ENCODE peak calls at places on chromosome 6, in five cellular contexts. O is esophagus squamous epithelium, H is ovary, M is fibroblast of lung, B is IMR-90. J is an unnamed sample. For H3K4me1, the result is how much of the 10 kb centered on the place peaks cover.

GRCh38 chr6:30061766-30062458 is 847 bp downstream of the POLR1H start:
- DNase-seq in O (no peak), H (no peak), M (peak), B (peak), J (peak)

GRCh38 chr6:127514396-127515227 is 4.5 kb downstream of the MTCL3 start:
- DNase-seq in O (no peak), H (peak), M (peak), B (peak), J (peak)

GRCh38 chr6:112501705-112502104 is 154.6 kb downstream of the RFPL4B start:
- DNase-seq in O (no peak), H (peak), M (peak), B (peak), J (no peak)

GRCh38 chr6:150369408-150369807 is 596 bp downstream of the IYD start:
- DNase-seq in O (no peak), H (no peak), M (no peak), B (no peak), J (peak)

GRCh38 chr6:165661416-165662001 is 1.5 kb downstream of the PDE10A start:
- DNase-seq in O (no peak), H (no peak), M (no peak), B (peak), J (no peak)

GRCh38 chr6:77502966-77503365 is 39.7 kb upstream of the HTR1B start:
- DNase-seq in O (no peak), H (no peak), M (peak), B (no peak), J (no peak)

GRCh38 chr6:144215402-144215931 is 65.2 kb downstream of the STX11 start:
- DNase-seq in O (peak), H (no peak), M (peak), B (no peak), J (peak)

GRCh38 chr6:21083708-21084107 is 509.8 kb upstream of the SOX4 start:
- DNase-seq in O (no peak), H (no peak), M (no peak), B (no peak), J (no peak)

GRCh38 chr6:37794825-37795224 is 24.7 kb upstream of the ZFAND3 start:
- DNase-seq in O (no peak), H (no peak), M (peak), B (peak), J (no peak)

GRCh38 chr6:107670792-107671199 is 153.3 kb downstream of the SCML4 start:
- DNase-seq in O (no peak), H (peak), M (peak), B (peak), J (no peak)

DNA sequence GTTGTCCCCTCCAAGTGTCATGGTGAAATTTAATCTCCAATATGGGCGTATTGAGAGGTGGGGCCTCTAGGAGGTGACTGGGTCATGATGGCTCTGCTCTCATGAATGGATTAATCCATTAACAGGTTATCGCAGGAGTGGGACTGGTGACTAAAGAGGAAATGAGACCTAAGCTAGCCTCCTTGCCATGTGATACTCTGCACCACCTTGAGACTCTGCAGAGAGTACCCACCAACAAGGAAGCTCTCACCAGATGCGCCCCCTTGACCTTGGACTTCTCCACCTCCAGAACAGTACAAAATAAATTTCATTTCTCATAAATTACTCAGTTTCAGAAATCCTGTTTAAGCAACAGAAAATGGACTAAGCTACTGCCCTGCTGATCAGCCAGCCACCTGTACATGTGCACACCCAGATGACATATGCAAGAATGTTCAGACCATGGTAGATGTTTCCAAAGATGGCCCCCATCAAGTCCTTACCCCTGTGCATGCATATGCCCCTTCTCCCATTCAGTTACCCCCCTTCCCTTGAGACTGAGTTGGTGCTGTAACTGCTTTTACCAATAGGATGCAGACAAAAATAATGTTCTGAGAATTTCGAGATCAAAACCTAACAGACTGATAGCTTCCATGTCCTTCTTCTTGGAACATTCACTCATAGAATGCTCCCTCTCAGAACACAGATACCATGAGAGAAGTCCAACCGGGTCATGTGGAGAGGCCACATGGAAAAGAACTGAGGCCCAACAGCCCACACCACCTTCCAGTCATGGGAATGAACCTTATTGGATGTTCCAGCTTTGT is 28.4 kb downstream of the MAP3K5 start:
- DNase-seq in O (no peak), H (no peak), M (no peak), B (no peak), J (no peak)
- H3K4me1 ChIP-seq in O (half or more), H (under half), M (under half), B (under half), J (under half)

GRCh38 chr6:14454467-14454763 is 336.8 kb downstream of the CD83 start:
- DNase-seq in O (no peak), H (no peak), M (no peak), B (no peak), J (peak)

GRCh38 chr6:14453712-14454466 is 336.3 kb downstream of the CD83 start:
- DNase-seq in O (no peak), H (no peak), M (no peak), B (no peak), J (peak)

GRCh38 chr6:14451594-14452374 is 334.2 kb downstream of the CD83 start:
- DNase-seq in O (no peak), H (no peak), M (no peak), B (no peak), J (no peak)

GRCh38 chr6:14450133-14451040 is 332.8 kb downstream of the CD83 start:
- DNase-seq in O (no peak), H (no peak), M (no peak), B (peak), J (no peak)

DNA sequence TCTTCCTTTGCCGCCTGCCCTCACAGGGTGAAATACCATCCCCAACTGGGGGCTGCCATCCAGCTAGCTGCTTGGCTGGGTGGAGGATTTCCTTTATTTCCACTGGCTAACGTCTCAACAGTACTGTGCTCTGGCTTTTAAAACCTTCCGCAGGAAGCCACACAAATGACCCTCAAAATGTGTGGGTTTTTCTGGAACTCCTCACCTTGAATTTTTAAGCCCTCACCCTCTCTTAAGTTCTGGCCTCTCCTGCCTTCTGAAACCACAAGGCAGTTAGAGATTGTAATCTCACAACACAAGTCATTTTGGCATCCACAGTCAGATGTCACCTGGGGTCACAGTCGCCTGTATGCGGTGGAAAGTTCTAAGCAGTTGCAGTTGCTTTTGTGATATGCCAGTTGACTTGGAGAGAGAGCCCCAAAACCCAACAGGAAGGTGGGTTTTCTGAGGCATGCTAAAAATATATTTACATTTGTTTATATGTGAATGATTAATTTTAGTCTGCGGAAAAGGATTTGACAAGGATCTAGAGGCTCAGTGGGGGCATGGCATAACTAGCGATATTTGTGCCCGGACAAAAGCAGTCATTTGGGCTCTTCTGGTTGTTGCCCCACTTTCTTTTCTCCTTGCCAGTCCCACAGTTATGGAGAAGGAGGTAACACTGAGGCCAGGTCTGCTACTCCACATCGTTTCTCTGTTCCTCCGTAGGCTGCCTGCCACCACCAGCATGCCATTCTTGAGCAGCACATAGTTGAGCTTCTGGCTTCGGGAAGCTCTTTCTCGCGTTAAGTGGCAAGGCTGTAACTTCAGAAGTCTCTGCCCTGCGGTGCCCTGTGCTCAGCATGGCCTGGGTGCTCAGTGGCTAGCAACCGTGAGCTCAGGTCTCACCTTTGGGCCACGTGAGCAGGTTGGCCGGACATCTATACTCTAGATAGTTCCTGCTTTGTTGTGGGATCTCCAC is 335.3 kb downstream of the CD83 start:
- DNase-seq in O (no peak), H (no peak), M (peak), B (no peak), J (no peak)
- H3K4me1 ChIP-seq in O (under half), H (under half), M (under half), B (under half), J (under half)

GRCh38 chr6:6586167-6586566 is 2.4 kb upstream of the LY86 start:
- DNase-seq in O (no peak), H (no peak), M (no peak), B (no peak), J (no peak)

GRCh38 chr6:6587696-6588063 is 840 bp upstream of the LY86 start:
- DNase-seq in O (no peak), H (no peak), M (no peak), B (no peak), J (no peak)

GRCh38 chr6:6588064-6588923 is at the start of gene LY86:
- DNase-seq in O (no peak), H (no peak), M (no peak), B (no peak), J (no peak)

GRCh38 chr6:6585003-6585311 is 3.6 kb upstream of the LY86 start:
- DNase-seq in O (no peak), H (no peak), M (no peak), B (no peak), J (no peak)

GRCh38 chr6:6586671-6587526 is 1.6 kb upstream of the LY86 start:
- DNase-seq in O (no peak), H (no peak), M (no peak), B (no peak), J (no peak)
- H3K4me1 ChIP-seq in O (under half), H (under half), M (under half), B (under half), J (under half)

DNA sequence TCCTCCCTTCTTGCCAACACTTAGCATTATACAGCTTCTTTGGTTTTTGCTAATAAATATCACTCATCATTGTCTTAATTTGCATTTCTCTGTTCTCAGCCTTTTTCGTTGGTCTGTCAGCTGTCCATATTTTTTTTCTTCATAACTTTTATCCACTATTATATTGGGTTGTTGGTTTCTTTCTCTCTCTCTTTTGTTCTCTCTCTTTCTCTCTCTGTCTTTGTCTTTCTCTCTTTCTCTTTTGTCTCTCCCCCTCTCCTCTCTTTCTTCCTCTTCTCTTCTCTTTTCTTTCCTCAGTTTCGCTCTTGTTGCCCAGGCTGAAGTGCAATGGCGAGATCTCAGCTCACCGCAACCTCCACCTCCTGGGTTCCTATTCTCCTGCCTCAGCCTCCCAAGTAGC is 36.5 kb downstream of the JARID2 start:
- DNase-seq in O (no peak), H (no peak), M (no peak), B (no peak), J (no peak)
- H3K4me1 ChIP-seq in O (half or more), H (under half), M (under half), B (under half), J (under half)

GRCh38 chr6:105489213-105489525 is 86.3 kb upstream of the PREP start:
- DNase-seq in O (no peak), H (no peak), M (no peak), B (peak), J (no peak)
- H3K4me1 ChIP-seq in O (under half), H (under half), M (under half), B (under half), J (under half)

GRCh38 chr6:41780623-41781301 is at the start of gene PRICKLE4:
- DNase-seq in O (no peak), H (peak), M (no peak), B (no peak), J (peak)

GRCh38 chr6:41777886-41778285 is 1.8 kb downstream of the FRS3 start:
- DNase-seq in O (no peak), H (no peak), M (no peak), B (no peak), J (no peak)

GRCh38 chr6:41778895-41779294 is 805 bp downstream of the FRS3 start:
- DNase-seq in O (no peak), H (no peak), M (no peak), B (no peak), J (no peak)

GRCh38 chr6:41779793-41780622 is at the start of gene FRS3:
- DNase-seq in O (peak), H (peak), M (peak), B (peak), J (peak)

DNA sequence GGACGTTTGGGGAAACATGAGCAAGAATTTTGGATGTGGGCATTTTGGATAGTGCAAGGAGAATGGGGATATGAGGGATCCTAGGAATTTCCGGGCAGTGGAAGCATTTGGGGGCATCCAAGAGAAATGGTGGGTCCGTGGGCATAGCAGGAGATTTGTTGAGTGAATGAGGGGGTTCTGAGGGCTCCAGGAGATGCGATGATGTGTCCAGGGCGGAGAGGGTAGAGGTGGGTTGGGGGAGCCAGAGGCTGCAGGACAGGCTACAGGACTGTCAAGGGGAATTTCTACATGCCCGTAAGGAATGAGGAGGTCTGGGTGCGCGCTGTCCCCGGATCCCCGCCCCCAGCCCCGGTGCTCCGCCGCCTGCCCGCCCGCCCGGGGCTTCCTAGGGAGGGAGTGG is 364 bp downstream of the FRS3 start:
- DNase-seq in O (no peak), H (no peak), M (no peak), B (no peak), J (no peak)
- H3K4me1 ChIP-seq in O (half or more), H (under half), M (under half), B (under half), J (under half)

DNA sequence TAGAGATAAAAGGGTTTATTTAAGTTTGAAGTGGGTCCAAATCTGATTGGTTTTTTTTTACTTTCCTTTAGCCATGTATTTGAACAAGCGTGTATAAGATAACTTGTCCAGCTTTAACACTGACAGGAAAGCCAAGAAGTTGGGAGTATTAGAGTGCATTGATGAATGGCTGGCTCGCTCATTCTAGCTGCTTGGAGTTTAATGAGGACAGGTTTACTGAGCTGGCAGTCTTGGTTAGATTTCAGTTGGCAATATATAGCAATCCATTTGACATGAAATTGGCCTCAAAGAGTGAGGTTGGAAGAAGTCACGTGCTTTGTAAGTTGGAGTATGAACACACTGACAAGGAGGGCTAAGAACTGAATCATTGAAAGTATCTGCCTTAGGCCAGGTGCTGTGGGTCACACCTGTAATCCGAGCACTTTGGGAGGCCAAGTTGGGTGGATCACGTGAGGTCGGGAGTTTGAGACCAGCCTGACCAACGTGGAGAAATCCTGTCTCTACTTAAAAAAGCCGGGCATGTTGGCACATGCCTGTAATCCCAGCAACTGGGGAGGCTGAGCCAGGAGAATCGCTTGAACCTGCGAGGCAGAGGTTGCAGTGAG is 13.7 kb downstream of the SRSF3 start:
- DNase-seq in O (no peak), H (no peak), M (no peak), B (no peak), J (no peak)
- H3K4me1 ChIP-seq in O (half or more), H (under half), M (under half), B (under half), J (under half)